ENCODE peak calls at places on chromosomes 2 and 18, in eight cellular contexts. V is stimulated activated CD8-positive, alpha-beta memory T cell treated with anti-CD3 and anti-CD28 coated beads, Interleukin-15, amount 100 ng/mL, for 24 hours; B is epithelial cell of esophagus; J is SK-MEL-5; C is adrenal gland; S is fibroblast of the conjunctiva; W is activated CD4-positive, alpha-beta T cell treated with anti-CD3 and anti-CD28 coated beads, Interleukin-2, amount 50 U/mL, for 48 hours; L is H54. E is an unnamed sample.

GRCh38 chr2:127569274-127570065 is 34.0 kb downstream of the MYO7B start:
- DNase-seq in V (no peak), B (peak; percentile 60), J (no peak), C (peak; percentile 84), S (peak; percentile 64), W (no peak), L (peak; percentile 78), E (no peak)

GRCh38 chr2:134976074-134976702 is 57.6 kb downstream of the CCNT2 start:
- DNase-seq in V (no peak), B (no peak), J (no peak), C (no peak), S (no peak), W (no peak), L (no peak), E (no peak)

GRCh38 chr2:212712466-212712865 is 173.9 kb upstream of the ERBB4 start:
- DNase-seq in V (no peak), B (peak; percentile 5), J (no peak), C (no peak), S (no peak), W (no peak), L (no peak), E (no peak)

GRCh38 chr2:161238559-161239415 is 69.4 kb upstream of the PSMD14 start:
- DNase-seq in V (no peak), B (peak; percentile 65), J (no peak), C (peak; percentile 49), S (no peak), W (peak; percentile 68), L (peak; percentile 14), E (no peak)

GRCh38 chr18:62883937-62884735 is 168.8 kb downstream of the PHLPP1 start:
- DNase-seq in V (no peak), B (no peak), J (no peak), C (no peak), S (no peak), W (no peak), L (no peak), E (no peak)

GRCh38 chr2:235864746-235865535 is 303.2 kb downstream of the GBX2 start:
- DNase-seq in V (no peak), B (no peak), J (no peak), C (no peak), S (no peak), W (no peak), L (no peak), E (no peak)

GRCh38 chr2:219511547-219512325 is 2.5 kb upstream of the ASIC4 start:
- DNase-seq in V (no peak), B (no peak), J (no peak), C (no peak), S (no peak), W (no peak), L (no peak), E (no peak)

GRCh38 chr18:51044928-51045587 is 15.0 kb downstream of the SMAD4 start:
- DNase-seq in V (no peak), B (no peak), J (no peak), C (no peak), S (no peak), W (no peak), L (no peak), E (no peak)

GRCh38 chr2:189238903-189239302 is 59.3 kb upstream of the COL5A2 start:
- DNase-seq in V (no peak), B (no peak), J (no peak), C (no peak), S (no peak), W (no peak), L (no peak), E (no peak)

GRCh38 chr2:46615555-46616487 is 136.5 kb downstream of the TMEM247 start:
- DNase-seq in V (no peak), B (no peak), J (no peak), C (no peak), S (no peak), W (peak; percentile 12), L (no peak), E (no peak)

GRCh38 chr2:96329416-96329815 is 4.3 kb downstream of the ITPRIPL1 start:
- DNase-seq in V (no peak), B (peak; percentile 77), J (peak; percentile 40), C (peak; percentile 59), S (peak; percentile 67), W (no peak), L (peak; percentile 58), E (no peak)

GRCh38 chr18:23934863-23935262 is 79.7 kb upstream of the TTC39C start:
- DNase-seq in V (no peak), B (no peak), J (no peak), C (no peak), S (no peak), W (no peak), L (no peak), E (no peak)

GRCh38 chr2:231184319-231184718 is 14.1 kb upstream of the ARMC9 start:
- DNase-seq in V (no peak), B (no peak), J (no peak), C (no peak), S (no peak), W (no peak), L (no peak), E (no peak)

GRCh38 chr2:212052412-212053159 is 486.0 kb downstream of the ERBB4 start:
- DNase-seq in V (no peak), B (peak; percentile 32), J (no peak), C (no peak), S (no peak), W (no peak), L (peak; percentile 10), E (no peak)

GRCh38 chr18:74513149-74513882 is 17.2 kb downstream of the CNDP2 start:
- DNase-seq in V (no peak), B (no peak), J (no peak), C (no peak), S (no peak), W (no peak), L (no peak), E (no peak)

GRCh38 chr18:57846258-57846657 is 43.1 kb upstream of the ATP8B1 start:
- DNase-seq in V (no peak), B (peak; percentile 46), J (peak; percentile 62), C (peak; percentile 78), S (no peak), W (no peak), L (peak; percentile 45), E (no peak)

GRCh38 chr2:66481100-66481549 is 46.2 kb downstream of the MEIS1 start:
- DNase-seq in V (no peak), B (peak; percentile 45), J (no peak), C (no peak), S (no peak), W (no peak), L (peak; percentile 5), E (no peak)

GRCh38 chr2:148998162-148998830 is 40.2 kb upstream of the LYPD6B start:
- DNase-seq in V (no peak), B (no peak), J (no peak), C (no peak), S (no peak), W (no peak), L (no peak), E (no peak)

GRCh38 chr2:80454628-80455027 is 150.1 kb upstream of the LRRTM1 start:
- DNase-seq in V (no peak), B (no peak), J (no peak), C (no peak), S (no peak), W (no peak), L (no peak), E (no peak)

GRCh38 chr2:234957533-234958135 is 5.8 kb downstream of the SH3BP4 start:
- DNase-seq in V (no peak), B (peak; percentile 69), J (no peak), C (no peak), S (peak; percentile 87), W (no peak), L (peak; percentile 61), E (no peak)

GRCh38 chr2:173278794-173279527 is 75.7 kb upstream of the CDCA7 start:
- DNase-seq in V (no peak), B (peak; percentile 6), J (no peak), C (no peak), S (no peak), W (no peak), L (no peak), E (no peak)